ENCODE peak calls at places on chromosomes 13 and 19, in six cellular contexts. N, Z, G, M, K and P are unnamed samples.

GRCh38 chr13:111639994-111640393 is 319.6 kb downstream of the TEX29 start:
- DNase-seq in Z (no peak), K (no peak), N (no peak), G (no peak), M (no peak), P (no peak)

GRCh38 chr13:59834801-59835200 is 328.9 kb downstream of the DIAPH3 start:
- DNase-seq in M (no peak), G (peak), K (no peak), Z (no peak), N (no peak), P (no peak)

GRCh38 chr13:75255653-75256052 is 226.3 kb downstream of the TBC1D4 start:
- DNase-seq in K (no peak), Z (no peak), M (no peak), G (no peak), N (no peak), P (no peak)

GRCh38 chr13:39036212-39036611 is 1.7 kb downstream of the PROSER1 start:
- DNase-seq in Z (no peak), N (no peak), K (peak), M (no peak), G (no peak), P (peak)

GRCh38 chr19:30287973-30288372 is 84.2 kb upstream of the ZNF536 start:
- DNase-seq in K (no peak), G (no peak), M (no peak), Z (no peak), N (no peak), P (no peak)

GRCh38 chr13:78102121-78102677 is 183.6 kb upstream of the EDNRB start:
- DNase-seq in N (peak), M (peak), G (no peak), Z (no peak), K (no peak), P (peak)

GRCh38 chr19:4067396-4068057 is 828 bp upstream of the ZBTB7A start:
- DNase-seq in M (no peak), K (no peak), N (no peak), G (no peak), Z (no peak), P (no peak)

GRCh38 chr13:114325729-114326128 is 11.4 kb downstream of the CHAMP1 start:
- DNase-seq in M (no peak), Z (no peak), K (no peak), G (no peak), N (no peak), P (no peak)

GRCh38 chr19:35462476-35462953 is 14.5 kb downstream of the FFAR2 start:
- DNase-seq in Z (no peak), N (peak), G (no peak), K (no peak), M (no peak), P (peak)

GRCh38 chr19:19514215-19514633 is 1.1 kb downstream of the TSSK6 start:
- DNase-seq in N (no peak), G (no peak), Z (no peak), M (peak), K (no peak), P (no peak)

GRCh38 chr13:100646030-100646673 is 28.4 kb downstream of the TMTC4 start:
- DNase-seq in M (no peak), Z (peak), G (no peak), N (no peak), K (peak), P (no peak)

GRCh38 chr13:52141299-52141698 is 12.4 kb upstream of the NEK5 start:
- DNase-seq in N (no peak), K (no peak), Z (no peak), G (no peak), M (no peak), P (no peak)

GRCh38 chr13:25172303-25172630 is 179 bp upstream of the AMER2 start:
- DNase-seq in Z (no peak), N (no peak), G (no peak), M (no peak), K (no peak), P (no peak)

GRCh38 chr19:35000647-35001501 is 751 bp downstream of the GRAMD1A start:
- DNase-seq in G (no peak), Z (no peak), N (peak), K (peak), M (no peak), P (peak)

DNA sequence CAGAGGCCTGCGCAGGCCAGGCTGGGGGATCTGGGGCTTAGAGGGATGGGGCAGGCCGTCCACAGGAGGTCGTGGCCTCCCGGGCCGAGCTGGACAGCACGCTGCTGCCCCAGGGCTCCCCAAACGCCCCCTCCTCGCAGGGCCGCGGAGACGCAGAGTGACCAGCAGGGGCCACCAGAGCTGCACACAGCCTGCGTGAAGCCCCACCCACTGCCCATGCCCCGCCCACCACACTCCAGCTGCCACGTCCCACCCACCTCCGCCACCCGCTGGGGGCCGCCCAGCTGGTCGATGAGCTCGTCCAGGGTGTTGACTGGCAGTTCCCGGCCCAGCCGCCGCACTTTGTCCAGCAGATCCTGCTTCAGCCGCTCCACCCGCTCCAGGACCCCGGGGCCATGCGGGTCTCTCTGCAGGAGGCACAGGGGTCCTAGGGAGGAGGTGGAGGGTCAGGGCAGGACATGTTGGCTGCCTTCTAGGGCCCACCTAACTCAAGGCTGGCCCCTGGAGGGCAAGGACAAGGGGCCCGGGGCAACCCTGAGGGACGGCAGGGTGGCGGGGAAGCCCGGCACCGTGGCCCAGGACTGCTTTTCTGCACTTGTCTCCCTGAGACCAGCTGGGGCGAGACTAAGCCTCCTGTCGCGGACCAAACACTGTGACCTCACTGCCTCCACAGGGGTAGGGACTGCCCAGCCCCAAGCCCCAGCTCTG is 9.6 kb downstream of the GPX4 start:
- DNase-seq in G (peak), Z (peak), K (peak), N (peak), M (peak), P (peak)
- TF ChIP-seq CTCF in G (peak), Z (peak), K (peak), N (peak), M (peak), P (peak)

GRCh38 chr19:8363803-8364771 is at the start of gene ANGPTL4:
- DNase-seq in K (peak), Z (peak), M (peak), G (no peak), N (peak), P (no peak)
- TF ChIP-seq CTCF in K (no peak), Z (peak), M (peak), G (peak), N (no peak), P (no peak)

GRCh38 chr19:18281082-18282020 is at the start of gene JUND:
- DNase-seq in M (peak), K (peak), G (peak), N (peak), Z (peak), P (peak)

GRCh38 chr19:18279266-18279515 is 2.2 kb downstream of the JUND start:
- DNase-seq in K (no peak), Z (no peak), N (no peak), G (no peak), M (peak), P (no peak)

GRCh38 chr19:18280247-18281081 is 958 bp downstream of the JUND start:
- DNase-seq in N (peak), M (peak), Z (peak), G (no peak), K (peak), P (peak)

GRCh38 chr19:18279516-18280246 is 1.7 kb downstream of the JUND start:
- DNase-seq in G (peak), Z (peak), M (peak), K (peak), N (peak), P (peak)

DNA sequence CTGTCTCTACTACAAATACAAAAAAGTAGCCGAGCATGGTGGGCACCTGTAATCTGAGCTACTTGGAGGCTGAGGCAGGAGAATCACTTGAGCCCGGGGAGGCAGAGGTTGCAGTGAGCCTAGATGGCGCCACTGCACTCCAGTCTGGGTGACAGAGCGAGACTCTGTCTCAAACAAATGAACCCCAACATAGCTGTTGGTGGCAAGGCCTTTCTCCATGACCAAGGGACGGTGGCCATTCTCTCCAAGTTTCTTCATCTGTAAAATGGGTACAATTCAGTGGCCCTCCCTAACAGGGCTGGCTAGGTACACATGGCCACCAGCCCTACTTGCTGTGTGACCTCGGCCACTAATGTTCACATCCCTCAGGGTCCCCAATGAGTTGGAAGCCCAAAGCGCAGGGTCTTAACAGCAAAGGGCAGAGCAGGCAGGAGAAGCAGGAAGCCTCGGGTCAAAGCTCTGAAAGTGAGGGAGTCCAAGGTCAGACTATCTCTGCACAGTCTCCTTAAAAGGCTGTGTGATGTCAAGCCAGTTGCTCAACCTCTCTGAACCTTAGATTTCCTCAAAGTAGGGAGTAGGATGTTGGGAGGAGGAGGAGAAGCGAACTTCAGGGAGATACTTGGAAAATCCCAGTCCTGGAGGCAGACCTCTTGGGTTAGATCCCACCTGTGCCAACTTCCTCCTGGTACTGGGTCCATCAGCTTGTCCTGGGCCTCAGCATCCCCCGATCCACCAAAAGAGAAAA is 2.7 kb downstream of the JUND start:
- DNase-seq in Z (no peak), N (no peak), K (peak), G (no peak), M (no peak), P (peak)
- TF ChIP-seq CTCF in Z (peak), N (peak), K (peak), G (peak), M (peak), P (peak)

GRCh38 chr19:2333807-2334211 is 5.3 kb downstream of the SPPL2B start:
- DNase-seq in K (no peak), Z (no peak), G (no peak), N (no peak), M (no peak), P (no peak)
- TF ChIP-seq CTCF in K (peak), Z (no peak), G (no peak), N (no peak), M (no peak), P (no peak)

DNA sequence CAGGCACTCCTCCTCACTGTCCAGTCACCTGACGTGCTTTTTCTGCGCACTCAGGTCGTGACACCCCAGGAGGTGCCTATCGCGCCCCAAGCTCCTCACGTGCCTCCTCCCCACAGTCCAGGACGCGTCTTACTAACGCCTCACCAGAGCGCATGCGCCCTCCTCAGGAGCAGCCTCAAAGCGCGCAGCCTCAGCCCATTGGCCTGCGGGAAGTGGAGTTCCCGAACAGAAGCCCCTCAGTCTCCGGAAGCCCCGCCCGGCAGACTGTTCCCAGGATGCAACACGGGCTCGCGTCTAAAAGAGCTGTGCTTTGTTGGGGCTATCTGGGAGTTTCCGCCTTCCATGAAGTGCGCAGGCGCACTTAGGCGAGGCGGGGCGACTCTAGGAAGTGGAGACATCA is 8.3 kb upstream of the ZNF556 start:
- DNase-seq in N (no peak), M (no peak), K (no peak), G (no peak), Z (no peak), P (no peak)
- TF ChIP-seq CTCF in N (no peak), M (no peak), K (peak), G (no peak), Z (no peak), P (no peak)